ENCODE peak calls at places on chromosomes 4 and X, in four cellular contexts. One of them, this sample, is unnamed.

GRCh38 chr4:114077610-114078009 is 98.2 kb upstream of the ARSJ start:
- DNase-seq in uterus: no peak
- DNase-seq in heart right ventricle: no peak
- DNase-seq in endothelial cell: no peak
- DNase-seq in this sample: no peak

GRCh38 chrX:133323450-133323849 is 91.8 kb downstream of the GPC4 start:
- DNase-seq in endothelial cell: no peak
- DNase-seq in uterus: no peak
- DNase-seq in heart right ventricle: no peak
- DNase-seq in this sample: no peak

GRCh38 chr4:126708716-126709115 is 924.0 kb upstream of the INTU start:
- DNase-seq in endothelial cell: no peak
- DNase-seq in uterus: no peak
- DNase-seq in heart right ventricle: no peak
- DNase-seq in this sample: no peak

GRCh38 chr4:16707874-16708273 is 190.6 kb downstream of the LDB2 start:
- DNase-seq in uterus: no peak
- DNase-seq in endothelial cell: no peak
- DNase-seq in heart right ventricle: no peak
- DNase-seq in this sample: no peak

GRCh38 chr4:168434993-168435392 is 45.3 kb downstream of the DDX60L start:
- DNase-seq in uterus: no peak
- DNase-seq in endothelial cell: no peak
- DNase-seq in heart right ventricle: no peak
- DNase-seq in this sample: no peak

GRCh38 chr4:147101678-147102077 is 156.0 kb upstream of the TTC29 start:
- DNase-seq in endothelial cell: no peak
- DNase-seq in uterus: no peak
- DNase-seq in heart right ventricle: no peak
- DNase-seq in this sample: no peak

GRCh38 chr4:20422398-20422797 is 170.7 kb downstream of the SLIT2 start:
- DNase-seq in uterus: peak
- DNase-seq in endothelial cell: peak
- DNase-seq in heart right ventricle: no peak
- DNase-seq in this sample: peak

GRCh38 chr4:997375-998071 is 4.3 kb upstream of the SLC26A1 start:
- DNase-seq in endothelial cell: no peak
- DNase-seq in heart right ventricle: no peak
- DNase-seq in uterus: no peak
- DNase-seq in this sample: peak

GRCh38 chr4:53130896-53131561 is 234.8 kb downstream of the SCFD2 start:
- DNase-seq in uterus: no peak
- DNase-seq in endothelial cell: no peak
- DNase-seq in heart right ventricle: no peak
- DNase-seq in this sample: no peak

GRCh38 chrX:106742193-106742592 is 15.7 kb downstream of the RNF128 start:
- DNase-seq in endothelial cell: no peak
- DNase-seq in uterus: no peak
- DNase-seq in heart right ventricle: no peak
- DNase-seq in this sample: no peak

GRCh38 chr4:78722320-78722719 is 53.8 kb upstream of the BMP2K start:
- DNase-seq in endothelial cell: peak
- DNase-seq in uterus: no peak
- DNase-seq in heart right ventricle: no peak
- DNase-seq in this sample: no peak

GRCh38 chrX:352181-352580 is 33.6 kb upstream of the GTPBP6 start:
- DNase-seq in heart right ventricle: peak
- DNase-seq in uterus: no peak
- DNase-seq in endothelial cell: no peak
- DNase-seq in this sample: no peak

GRCh38 chr4:8260656-8261111 is 8.9 kb upstream of the HTRA3 start:
- DNase-seq in uterus: peak
- DNase-seq in endothelial cell: no peak
- DNase-seq in heart right ventricle: no peak
- DNase-seq in this sample: no peak

GRCh38 chr4:48796927-48797679 is 17.0 kb upstream of the FRYL start:
- DNase-seq in endothelial cell: no peak
- DNase-seq in heart right ventricle: no peak
- DNase-seq in uterus: no peak
- DNase-seq in this sample: no peak

GRCh38 chr4:95867919-95868318 is 28.0 kb downstream of the PDHA2 start:
- DNase-seq in endothelial cell: no peak
- DNase-seq in uterus: no peak
- DNase-seq in heart right ventricle: no peak
- DNase-seq in this sample: no peak

GRCh38 chrX:120725874-120726273 is 96.0 kb upstream of the C1GALT1C1 start:
- DNase-seq in uterus: no peak
- DNase-seq in heart right ventricle: no peak
- DNase-seq in endothelial cell: no peak
- DNase-seq in this sample: no peak

GRCh38 chrX:133373366-133374079 is 41.8 kb downstream of the GPC4 start:
- DNase-seq in uterus: no peak
- DNase-seq in heart right ventricle: no peak
- DNase-seq in endothelial cell: no peak
- DNase-seq in this sample: no peak

GRCh38 chr4:36214735-36215485 is 29.4 kb downstream of the ARAP2 start:
- DNase-seq in heart right ventricle: no peak
- DNase-seq in endothelial cell: no peak
- DNase-seq in uterus: no peak
- DNase-seq in this sample: no peak

GRCh38 chr4:7388627-7389026 is 46.1 kb downstream of the PSAPL1 start:
- DNase-seq in endothelial cell: no peak
- DNase-seq in heart right ventricle: no peak
- DNase-seq in uterus: no peak
- DNase-seq in this sample: no peak

GRCh38 chr4:10098770-10099139 is 17.8 kb downstream of the WDR1 start:
- DNase-seq in uterus: no peak
- DNase-seq in heart right ventricle: no peak
- DNase-seq in endothelial cell: no peak
- DNase-seq in this sample: no peak